ENCODE peak calls at places on chromosomes 16 and 17, in seven cellular contexts. One of them, this sample, is unnamed.

GRCh38 chr17:79947351-79948031 is 88.2 kb downstream of the TBC1D16 start:
- DNase-seq in WTC11: no peak
- DNase-seq in choroid plexus epithelial cell: peak
- DNase-seq in AG09319: no peak
- DNase-seq in fibroblast of mammary gland: peak
- DNase-seq in CD4-positive, alpha-beta T cell: no peak
- DNase-seq in neural crest cell: no peak
- DNase-seq in this sample: no peak

GRCh38 chr16:12580809-12581208 is 222.9 kb downstream of the CPPED1 start:
- DNase-seq in choroid plexus epithelial cell: no peak
- DNase-seq in WTC11: no peak
- DNase-seq in AG09319: no peak
- DNase-seq in CD4-positive, alpha-beta T cell: no peak
- DNase-seq in neural crest cell: no peak
- DNase-seq in fibroblast of mammary gland: no peak
- DNase-seq in this sample: peak

GRCh38 chr16:46908540-46909372 is 24.6 kb downstream of the GPT2 start:
- DNase-seq in CD4-positive, alpha-beta T cell: peak
- DNase-seq in AG09319: peak
- DNase-seq in choroid plexus epithelial cell: peak
- DNase-seq in fibroblast of mammary gland: peak
- DNase-seq in WTC11: peak
- DNase-seq in neural crest cell: peak
- DNase-seq in this sample: peak

GRCh38 chr17:60134396-60135159 is 15.2 kb upstream of the CA4 start:
- DNase-seq in neural crest cell: no peak
- DNase-seq in fibroblast of mammary gland: peak
- DNase-seq in choroid plexus epithelial cell: peak
- DNase-seq in CD4-positive, alpha-beta T cell: no peak
- DNase-seq in WTC11: no peak
- DNase-seq in AG09319: no peak
- DNase-seq in this sample: no peak

GRCh38 chr16:10240854-10241613 is 58.8 kb upstream of the GRIN2A start:
- DNase-seq in choroid plexus epithelial cell: no peak
- DNase-seq in CD4-positive, alpha-beta T cell: no peak
- DNase-seq in fibroblast of mammary gland: no peak
- DNase-seq in neural crest cell: no peak
- DNase-seq in WTC11: no peak
- DNase-seq in AG09319: no peak
- DNase-seq in this sample: no peak

GRCh38 chr16:50302472-50303005 is 36.2 kb downstream of the ADCY7 start:
- DNase-seq in AG09319: no peak
- DNase-seq in choroid plexus epithelial cell: no peak
- DNase-seq in CD4-positive, alpha-beta T cell: no peak
- DNase-seq in neural crest cell: no peak
- DNase-seq in fibroblast of mammary gland: no peak
- DNase-seq in WTC11: no peak
- DNase-seq in this sample: peak

GRCh38 chr17:1978396-1978962 is 46.7 kb downstream of the RTN4RL1 start:
- DNase-seq in WTC11: no peak
- DNase-seq in AG09319: no peak
- DNase-seq in choroid plexus epithelial cell: no peak
- DNase-seq in fibroblast of mammary gland: no peak
- DNase-seq in CD4-positive, alpha-beta T cell: no peak
- DNase-seq in neural crest cell: no peak
- DNase-seq in this sample: no peak

GRCh38 chr16:67658849-67659674 is 998 bp downstream of the ACD start:
- DNase-seq in neural crest cell: no peak
- DNase-seq in choroid plexus epithelial cell: no peak
- DNase-seq in fibroblast of mammary gland: no peak
- DNase-seq in CD4-positive, alpha-beta T cell: no peak
- DNase-seq in AG09319: no peak
- DNase-seq in WTC11: no peak
- DNase-seq in this sample: no peak

DNA sequence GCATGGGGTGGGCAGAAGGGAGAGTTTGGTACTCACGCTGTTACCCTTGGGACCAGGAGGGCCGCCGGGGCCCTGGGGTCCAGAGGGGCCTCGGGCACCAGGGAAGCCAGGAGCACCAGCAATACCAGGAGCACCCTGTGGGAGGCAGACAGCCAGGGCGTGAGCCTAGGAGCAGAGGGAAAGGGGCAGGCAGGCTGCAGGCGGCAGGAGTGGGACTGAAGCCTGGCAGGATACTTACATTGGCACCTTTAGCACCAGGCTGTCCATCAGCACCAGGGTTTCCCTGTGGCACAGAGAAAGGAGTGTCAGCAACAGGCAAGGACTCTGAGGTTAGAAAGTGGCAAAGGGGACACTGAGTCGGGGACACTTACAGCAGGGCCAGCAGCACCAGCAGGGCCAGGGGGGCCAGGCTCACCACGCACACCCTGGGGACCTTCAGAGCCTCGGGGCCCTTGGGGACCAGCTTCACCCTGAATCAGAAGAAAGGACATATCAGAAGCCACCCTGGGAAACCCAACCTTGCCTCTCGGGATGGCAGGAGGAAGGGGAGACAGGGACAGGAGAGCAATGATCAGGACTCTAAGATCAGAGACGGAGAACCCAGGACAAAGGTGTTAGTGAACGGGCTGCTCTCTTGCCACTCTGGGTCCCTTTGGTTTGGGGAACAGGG is 6.1 kb downstream of the COL1A1 start:
- DNase-seq in choroid plexus epithelial cell: peak
- DNase-seq in neural crest cell: no peak
- DNase-seq in AG09319: no peak
- DNase-seq in WTC11: no peak
- DNase-seq in fibroblast of mammary gland: peak
- DNase-seq in CD4-positive, alpha-beta T cell: no peak
- DNase-seq in this sample: no peak
- TF ChIP-seq CTCF in choroid plexus epithelial cell: peak
- TF ChIP-seq CTCF in neural crest cell: no peak
- TF ChIP-seq CTCF in AG09319: peak
- TF ChIP-seq CTCF in WTC11: no peak
- TF ChIP-seq CTCF in fibroblast of mammary gland: peak
- TF ChIP-seq CTCF in CD4-positive, alpha-beta T cell: no peak
- TF ChIP-seq CTCF in this sample: no peak

DNA sequence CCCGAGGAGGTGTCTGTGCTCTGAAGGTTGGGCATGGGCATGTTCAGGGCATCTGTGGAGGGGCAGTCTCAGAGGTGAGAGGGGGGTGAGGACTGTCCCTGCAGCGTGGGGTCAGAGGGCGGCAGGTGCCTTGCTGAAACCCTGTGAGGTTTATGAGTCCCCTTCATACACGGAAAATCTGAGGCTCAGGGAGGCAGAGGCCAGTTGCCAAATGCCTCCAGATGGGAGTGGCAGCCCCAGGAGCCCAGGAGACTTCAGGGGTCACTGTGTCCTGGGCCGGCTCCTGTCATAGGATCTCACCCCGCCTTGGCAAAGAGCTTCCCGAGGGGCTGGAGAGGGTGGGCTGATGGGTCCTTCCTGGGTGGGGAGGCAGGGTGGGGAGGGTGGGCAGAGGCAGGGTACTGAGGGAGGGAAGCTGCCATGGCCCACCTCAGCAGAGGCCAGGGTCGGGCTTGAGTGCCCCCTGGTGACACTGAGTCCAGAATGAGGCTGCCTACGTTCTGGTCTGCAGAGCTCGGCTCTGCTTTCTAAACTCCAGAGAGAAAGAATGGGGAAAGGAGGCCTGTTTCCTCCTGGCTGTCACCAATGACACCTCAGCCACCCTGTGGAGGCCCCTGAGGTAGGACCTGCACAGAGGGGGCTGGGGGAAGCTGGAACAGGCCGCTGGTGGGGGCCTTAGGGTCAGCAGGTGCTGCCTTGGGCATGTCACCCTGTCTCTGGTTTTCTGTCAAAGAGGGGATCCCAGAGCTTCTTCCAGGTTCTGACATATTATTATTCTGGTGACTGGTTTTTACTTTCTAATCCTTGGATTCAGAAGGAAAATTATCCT is 1.1 kb downstream of the LGALS9 start:
- DNase-seq in choroid plexus epithelial cell: no peak
- DNase-seq in AG09319: no peak
- DNase-seq in WTC11: no peak
- DNase-seq in CD4-positive, alpha-beta T cell: no peak
- DNase-seq in neural crest cell: no peak
- DNase-seq in fibroblast of mammary gland: no peak
- DNase-seq in this sample: no peak
- TF ChIP-seq CTCF in choroid plexus epithelial cell: no peak
- TF ChIP-seq CTCF in AG09319: no peak
- TF ChIP-seq CTCF in WTC11: no peak
- TF ChIP-seq CTCF in CD4-positive, alpha-beta T cell: no peak
- TF ChIP-seq CTCF in neural crest cell: no peak
- TF ChIP-seq CTCF in fibroblast of mammary gland: no peak
- TF ChIP-seq CTCF in this sample: no peak

GRCh38 chr16:56793504-56793903 is 63.6 kb downstream of the NUP93 start:
- DNase-seq in neural crest cell: no peak
- DNase-seq in AG09319: no peak
- DNase-seq in CD4-positive, alpha-beta T cell: no peak
- DNase-seq in fibroblast of mammary gland: peak
- DNase-seq in choroid plexus epithelial cell: peak
- DNase-seq in WTC11: no peak
- DNase-seq in this sample: no peak
- TF ChIP-seq CTCF in neural crest cell: peak
- TF ChIP-seq CTCF in AG09319: peak
- TF ChIP-seq CTCF in CD4-positive, alpha-beta T cell: no peak
- TF ChIP-seq CTCF in fibroblast of mammary gland: peak
- TF ChIP-seq CTCF in choroid plexus epithelial cell: peak
- TF ChIP-seq CTCF in WTC11: no peak
- TF ChIP-seq CTCF in this sample: no peak

GRCh38 chr16:56424404-56424765 is 960 bp downstream of the AMFR start:
- DNase-seq in AG09319: no peak
- DNase-seq in neural crest cell: no peak
- DNase-seq in CD4-positive, alpha-beta T cell: no peak
- DNase-seq in choroid plexus epithelial cell: no peak
- DNase-seq in WTC11: no peak
- DNase-seq in fibroblast of mammary gland: peak
- DNase-seq in this sample: no peak

GRCh38 chr16:56422896-56423441 is 2.4 kb downstream of the AMFR start:
- DNase-seq in WTC11: no peak
- DNase-seq in choroid plexus epithelial cell: no peak
- DNase-seq in AG09319: no peak
- DNase-seq in neural crest cell: no peak
- DNase-seq in fibroblast of mammary gland: no peak
- DNase-seq in CD4-positive, alpha-beta T cell: no peak
- DNase-seq in this sample: no peak

GRCh38 chr16:56424791-56425438 is 430 bp downstream of the AMFR start:
- DNase-seq in CD4-positive, alpha-beta T cell: no peak
- DNase-seq in WTC11: peak
- DNase-seq in AG09319: no peak
- DNase-seq in neural crest cell: peak
- DNase-seq in choroid plexus epithelial cell: peak
- DNase-seq in fibroblast of mammary gland: peak
- DNase-seq in this sample: peak

GRCh38 chr16:56425439-56425832 is at the start of gene AMFR:
- DNase-seq in fibroblast of mammary gland: peak
- DNase-seq in neural crest cell: peak
- DNase-seq in AG09319: peak
- DNase-seq in WTC11: peak
- DNase-seq in CD4-positive, alpha-beta T cell: peak
- DNase-seq in choroid plexus epithelial cell: peak
- DNase-seq in this sample: peak

DNA sequence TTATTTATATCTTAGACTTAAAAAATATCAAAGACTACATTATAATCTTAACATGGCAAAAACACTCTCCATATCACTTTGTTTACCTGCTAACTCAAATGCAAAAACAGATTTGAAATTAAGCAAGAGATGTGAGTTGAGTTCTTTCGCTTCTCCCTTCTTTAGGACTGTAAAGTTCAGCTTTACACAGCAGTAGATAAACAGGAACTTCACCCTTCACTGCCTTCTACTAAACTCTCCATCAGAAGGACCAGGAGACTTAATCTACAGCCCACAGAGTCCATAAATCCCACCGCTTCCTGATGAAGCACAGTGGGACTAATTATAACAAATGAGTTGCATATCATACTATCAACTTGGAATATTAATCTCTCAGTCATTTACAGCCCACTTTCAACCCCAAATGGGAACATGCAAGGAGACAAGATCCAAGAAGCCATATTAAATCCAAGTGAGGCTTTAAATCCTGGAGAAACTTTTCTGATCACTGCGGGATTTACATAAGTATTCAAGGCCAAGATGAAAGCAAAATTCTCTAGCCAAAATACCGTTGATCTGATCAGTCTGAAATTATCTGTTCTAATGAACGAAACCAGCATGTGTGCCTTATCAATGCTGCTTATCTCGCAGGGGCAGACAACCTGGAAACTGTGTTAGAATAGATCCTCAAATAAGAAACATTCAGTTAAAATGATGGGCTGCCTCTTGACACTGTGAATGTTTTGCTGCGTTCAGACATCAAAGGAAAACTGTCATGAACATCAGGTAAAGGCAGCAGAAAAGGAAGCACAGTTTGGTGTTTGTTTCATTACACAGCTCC is 1.6 kb downstream of the AMFR start:
- DNase-seq in choroid plexus epithelial cell: peak
- DNase-seq in CD4-positive, alpha-beta T cell: no peak
- DNase-seq in AG09319: no peak
- DNase-seq in WTC11: no peak
- DNase-seq in fibroblast of mammary gland: peak
- DNase-seq in neural crest cell: no peak
- DNase-seq in this sample: no peak
- TF ChIP-seq CTCF in choroid plexus epithelial cell: no peak
- TF ChIP-seq CTCF in CD4-positive, alpha-beta T cell: no peak
- TF ChIP-seq CTCF in AG09319: no peak
- TF ChIP-seq CTCF in WTC11: no peak
- TF ChIP-seq CTCF in fibroblast of mammary gland: no peak
- TF ChIP-seq CTCF in neural crest cell: no peak
- TF ChIP-seq CTCF in this sample: no peak

GRCh38 chr16:13873835-13874438 is 46.0 kb upstream of the ERCC4 start:
- DNase-seq in neural crest cell: peak
- DNase-seq in choroid plexus epithelial cell: peak
- DNase-seq in fibroblast of mammary gland: peak
- DNase-seq in CD4-positive, alpha-beta T cell: no peak
- DNase-seq in AG09319: no peak
- DNase-seq in WTC11: peak
- DNase-seq in this sample: no peak
- TF ChIP-seq CTCF in neural crest cell: peak
- TF ChIP-seq CTCF in choroid plexus epithelial cell: peak
- TF ChIP-seq CTCF in fibroblast of mammary gland: peak
- TF ChIP-seq CTCF in CD4-positive, alpha-beta T cell: no peak
- TF ChIP-seq CTCF in AG09319: peak
- TF ChIP-seq CTCF in WTC11: peak
- TF ChIP-seq CTCF in this sample: no peak

GRCh38 chr16:30142672-30143346 is 19.8 kb upstream of the MAPK3 start:
- DNase-seq in neural crest cell: no peak
- DNase-seq in WTC11: no peak
- DNase-seq in CD4-positive, alpha-beta T cell: no peak
- DNase-seq in AG09319: no peak
- DNase-seq in fibroblast of mammary gland: no peak
- DNase-seq in choroid plexus epithelial cell: no peak
- DNase-seq in this sample: no peak
- TF ChIP-seq CTCF in neural crest cell: no peak
- TF ChIP-seq CTCF in WTC11: no peak
- TF ChIP-seq CTCF in CD4-positive, alpha-beta T cell: peak
- TF ChIP-seq CTCF in AG09319: no peak
- TF ChIP-seq CTCF in fibroblast of mammary gland: peak
- TF ChIP-seq CTCF in choroid plexus epithelial cell: no peak
- TF ChIP-seq CTCF in this sample: no peak

GRCh38 chr17:11980813-11981212 is 16.5 kb downstream of the ZNF18 start:
- DNase-seq in WTC11: no peak
- DNase-seq in CD4-positive, alpha-beta T cell: no peak
- DNase-seq in AG09319: no peak
- DNase-seq in fibroblast of mammary gland: peak
- DNase-seq in neural crest cell: no peak
- DNase-seq in choroid plexus epithelial cell: peak
- DNase-seq in this sample: no peak
- TF ChIP-seq CTCF in WTC11: peak
- TF ChIP-seq CTCF in CD4-positive, alpha-beta T cell: no peak
- TF ChIP-seq CTCF in AG09319: peak
- TF ChIP-seq CTCF in fibroblast of mammary gland: peak
- TF ChIP-seq CTCF in neural crest cell: peak
- TF ChIP-seq CTCF in choroid plexus epithelial cell: peak
- TF ChIP-seq CTCF in this sample: no peak

GRCh38 chr17:81927653-81928496 is at the start of gene MAFG:
- DNase-seq in choroid plexus epithelial cell: peak
- DNase-seq in AG09319: peak
- DNase-seq in fibroblast of mammary gland: peak
- DNase-seq in CD4-positive, alpha-beta T cell: peak
- DNase-seq in WTC11: peak
- DNase-seq in neural crest cell: peak
- DNase-seq in this sample: peak
- TF ChIP-seq CTCF in choroid plexus epithelial cell: peak
- TF ChIP-seq CTCF in AG09319: peak
- TF ChIP-seq CTCF in fibroblast of mammary gland: peak
- TF ChIP-seq CTCF in CD4-positive, alpha-beta T cell: no peak
- TF ChIP-seq CTCF in WTC11: no peak
- TF ChIP-seq CTCF in neural crest cell: peak
- TF ChIP-seq CTCF in this sample: no peak